ENCODE peak calls at places on chromosomes 1 and 21, in five cellular contexts. F is activated CD4-positive, alpha-beta T cell treated with anti-CD3 and anti-CD28 coated beads, Interleukin-2, amount 50 U/mL, for 1 hour; J is cardiac fibroblast; B is LoVo; V is fibroblast of gingiva. W is an unnamed sample.

GRCh38 chr1:74470262-74470661 is 42.1 kb downstream of the LRRC53 start:
- DNase-seq in B (no peak), J (peak; percentile 17), V (no peak), F (no peak), W (no peak)

GRCh38 chr21:45050786-45051489 is 23.4 kb upstream of the ADARB1 start:
- DNase-seq in V (peak; percentile 89), B (peak; percentile 46), J (peak; percentile 92), F (no peak), W (no peak)

GRCh38 chr1:160204526-160205241 is 500 bp upstream of the PEA15 start:
- DNase-seq in B (no peak), F (no peak), V (no peak), J (no peak), W (no peak)

GRCh38 chr1:192543445-192543844 is 32.1 kb upstream of the RGS1 start:
- DNase-seq in V (no peak), F (no peak), J (no peak), B (no peak), W (no peak)

GRCh38 chr1:117860906-117861610 is 68.4 kb downstream of the GDAP2 start:
- DNase-seq in V (peak; percentile 85), J (peak; percentile 29), B (no peak), F (no peak), W (no peak)

GRCh38 chr1:177119311-177119710 is 45.2 kb downstream of the ASTN1 start:
- DNase-seq in F (no peak), V (no peak), B (no peak), J (no peak), W (no peak)

GRCh38 chr21:45048968-45049367 is 25.4 kb upstream of the ADARB1 start:
- DNase-seq in F (no peak), B (no peak), J (no peak), V (peak; percentile 86), W (no peak)

GRCh38 chr1:244672961-244673695 is 20.2 kb downstream of the DESI2 start:
- DNase-seq in J (peak; percentile 65), F (no peak), B (no peak), V (peak; percentile 73), W (no peak)

GRCh38 chr1:71853391-71853790 is 428.9 kb downstream of the NEGR1 start:
- DNase-seq in F (no peak), J (no peak), V (no peak), B (no peak), W (no peak)

GRCh38 chr1:223156343-223156742 is 13.3 kb upstream of the TLR5 start:
- DNase-seq in J (no peak), F (no peak), V (no peak), B (no peak), W (no peak)

GRCh38 chr1:101483982-101484381 is 247.2 kb downstream of the S1PR1 start:
- DNase-seq in J (no peak), V (no peak), F (no peak), B (no peak), W (no peak)

GRCh38 chr1:30329263-30329753 is 394.1 kb downstream of the MATN1 start:
- DNase-seq in J (no peak), V (no peak), B (no peak), F (no peak), W (no peak)

GRCh38 chr21:44700101-44701022 is 3.4 kb downstream of the KRTAP10-12 start:
- DNase-seq in J (no peak), B (no peak), F (no peak), V (no peak), W (no peak)

GRCh38 chr1:60388092-60388987 is 314.8 kb upstream of the C1orf87 start:
- DNase-seq in J (peak; percentile 56), B (peak; percentile 45), V (no peak), F (no peak), W (no peak)

GRCh38 chr1:235100124-235100801 is 28.4 kb downstream of the TOMM20 start:
- DNase-seq in F (no peak), V (no peak), B (no peak), J (peak; percentile 41), W (no peak)

GRCh38 chr1:211975152-211975941 is 60.0 kb downstream of the INTS7 start:
- DNase-seq in F (no peak), V (peak; percentile 38), B (no peak), J (no peak), W (no peak)

GRCh38 chr1:111399792-111400610 is 27.5 kb downstream of the OVGP1 start:
- DNase-seq in B (peak; percentile 44), F (peak; percentile 41), J (peak; percentile 63), V (peak; percentile 40), W (peak; percentile 46)

GRCh38 chr1:18090636-18091035 is 17.0 kb upstream of the IGSF21 start:
- DNase-seq in F (no peak), J (no peak), B (no peak), V (no peak), W (no peak)